ENCODE peak calls at places on chromosome X, in eight cellular contexts. V is psoas muscle; Y is NB4; U is colonic mucosa; W is left colon; Z is amniotic stem cell; T is upper lobe of left lung; S is CD8-positive, alpha-beta T cell. H is an unnamed sample.

GRCh38 chrX:119638725-119639471 is 32.7 kb upstream of the NKRF start:
- DNase-seq in V (no peak), Y (no peak), U (no peak), W (no peak), Z (peak; percentile 12), T (no peak), S (no peak), H (no peak)

GRCh38 chrX:53281321-53281822 is at the start of gene IQSEC2:
- DNase-seq in V (peak; percentile 88), Y (peak; percentile 31), U (peak; percentile 94), W (peak; percentile 90), Z (peak; percentile 45), T (peak; percentile 87), S (no peak), H (no peak)

GRCh38 chrX:151753313-151754041 is 18.9 kb downstream of the CNGA2 start:
- DNase-seq in V (peak; percentile 37), Y (peak; percentile 52), U (peak; percentile 34), W (peak; percentile 46), Z (peak; percentile 14), T (peak; percentile 51), S (no peak), H (no peak)

GRCh38 chrX:69216446-69216845 is 51.2 kb upstream of the PJA1 start:
- DNase-seq in V (no peak), Y (no peak), U (no peak), W (no peak), Z (no peak), T (no peak), S (no peak), H (no peak)

GRCh38 chrX:138777230-138777629 is 65.7 kb upstream of the FGF13 start:
- DNase-seq in V (no peak), Y (no peak), U (no peak), W (no peak), Z (no peak), T (no peak), S (no peak), H (no peak)

GRCh38 chrX:31993635-31994034 is 921.8 kb upstream of the FTHL17 start:
- DNase-seq in V (no peak), Y (no peak), U (no peak), W (no peak), Z (no peak), T (no peak), S (no peak), H (no peak)

GRCh38 chrX:151970661-151971060 is 3.8 kb downstream of the GABRE start:
- DNase-seq in V (peak; percentile 81), Y (peak; percentile 28), U (peak; percentile 32), W (peak; percentile 16), Z (no peak), T (peak; percentile 83), S (no peak), H (peak; percentile 53)

GRCh38 chrX:66328950-66329596 is 165.0 kb downstream of the HEPH start:
- DNase-seq in V (no peak), Y (no peak), U (no peak), W (no peak), Z (no peak), T (no peak), S (no peak), H (no peak)

GRCh38 chrX:3191821-3192220 is 150.6 kb downstream of the ARSF start:
- DNase-seq in V (no peak), Y (no peak), U (no peak), W (no peak), Z (no peak), T (no peak), S (no peak), H (no peak)

GRCh38 chrX:40867352-40867751 is 132.0 kb upstream of the MED14 start:
- DNase-seq in V (no peak), Y (no peak), U (no peak), W (no peak), Z (no peak), T (no peak), S (no peak), H (no peak)